ENCODE peak calls at places on chromosomes 6 and 20, in eight cellular contexts. S is GM23248, I is endodermal cell, C is left ventricle myocardium inferior, M is adrenal gland, V is transverse colon, O is A673, R is astrocyte. H is an unnamed sample.

GRCh38 chr20:17381701-17382100 is 149.5 kb downstream of the BFSP1 start:
- DNase-seq in M (no peak), C (no peak), I (no peak), V (no peak), S (peak; percentile 30), O (no peak), R (no peak), H (no peak)

GRCh38 chr6:170314983-170315382 is 8.4 kb downstream of the FAM120B start:
- DNase-seq in C (no peak), R (no peak), S (no peak), O (no peak), I (no peak), V (no peak), M (no peak), H (no peak)

GRCh38 chr6:113057567-113058053 is 710.5 kb downstream of the RFPL4B start:
- DNase-seq in S (no peak), I (no peak), C (no peak), O (no peak), M (no peak), V (no peak), R (peak; percentile 12), H (no peak)

GRCh38 chr6:99602519-99603420 is 3.9 kb upstream of the PRDM13 start:
- DNase-seq in O (no peak), S (no peak), V (no peak), R (no peak), C (no peak), I (peak; percentile 79), M (no peak), H (no peak)

GRCh38 chr6:26400626-26401025 is 1.4 kb upstream of the BTN3A1 start:
- DNase-seq in C (no peak), M (no peak), O (no peak), I (no peak), R (no peak), V (no peak), S (no peak), H (no peak)

GRCh38 chr20:51491393-51491792 is 51.1 kb downstream of the NFATC2 start:
- DNase-seq in I (no peak), O (no peak), M (no peak), V (no peak), C (no peak), R (no peak), S (no peak), H (no peak)

GRCh38 chr6:84340422-84340821 is 113.0 kb upstream of the CEP162 start:
- DNase-seq in V (no peak), R (no peak), S (no peak), O (no peak), I (no peak), C (no peak), M (no peak), H (no peak)

GRCh38 chr6:30211899-30212298 is 1.3 kb downstream of the TRIM26 start:
- DNase-seq in V (no peak), O (no peak), I (no peak), R (no peak), S (no peak), C (no peak), M (no peak), H (no peak)

GRCh38 chr6:22411408-22412105 is 114.7 kb upstream of the PRL start:
- DNase-seq in I (no peak), V (no peak), S (peak; percentile 6), R (peak; percentile 76), O (no peak), M (no peak), C (no peak), H (no peak)

GRCh38 chr6:56756219-56756789 is 113.6 kb upstream of the DST start:
- DNase-seq in S (peak; percentile 54), M (no peak), V (peak; percentile 29), C (no peak), R (no peak), O (no peak), I (no peak), H (no peak)

GRCh38 chr20:37071481-37071911 is 24.3 kb downstream of the RBL1 start:
- DNase-seq in M (no peak), C (no peak), S (peak; percentile 53), R (peak; percentile 53), V (no peak), I (no peak), O (no peak), H (no peak)

GRCh38 chr6:49072146-49072545 is 390.9 kb downstream of the MMUT start:
- DNase-seq in M (no peak), O (peak; percentile 66), I (no peak), R (no peak), C (no peak), S (no peak), V (no peak), H (no peak)
- H3K4me3 ChIP-seq in M (no peak overlapping the region), O (no peak overlapping the region), I (no peak overlapping the region), R (no peak overlapping the region), C (no peak overlapping the region), S (no peak overlapping the region), V (no peak overlapping the region), H (no peak overlapping the region)

GRCh38 chr20:38579219-38579618 is 1.8 kb upstream of the ADIG start:
- DNase-seq in C (peak; percentile 53), I (no peak), V (no peak), S (no peak), O (no peak), M (no peak), R (no peak), H (no peak)
- H3K27ac ChIP-seq in C (peak overlapping the region; percentile 59), I (no peak overlapping the region), V (no peak overlapping the region), S (no peak overlapping the region), O (no peak overlapping the region), M (no peak overlapping the region), R (no peak overlapping the region), H (no peak overlapping the region)

GRCh38 chr6:21228411-21228810 is 365.1 kb upstream of the SOX4 start:
- DNase-seq in S (peak; percentile 76), I (no peak), C (no peak), V (no peak), M (no peak), O (no peak), R (peak; percentile 27), H (no peak)
- H3K4me3 ChIP-seq in S (no peak overlapping the region), I (no peak overlapping the region), C (no peak overlapping the region), V (no peak overlapping the region), M (no peak overlapping the region), O (no peak overlapping the region), R (no peak overlapping the region), H (no peak overlapping the region)

GRCh38 chr6:89819336-89820130 is at the start of gene MDN1:
- DNase-seq in M (peak; percentile 94), I (peak; percentile 95), C (peak; percentile 89), R (peak; percentile 91), S (peak; percentile 99), O (peak; percentile 98), V (peak; percentile 93), H (peak; percentile 92)

GRCh38 chr6:89817481-89817880 is 2.1 kb downstream of the MDN1 start:
- DNase-seq in S (no peak), O (no peak), R (no peak), M (no peak), V (no peak), I (peak; percentile 86), C (no peak), H (no peak)

DNA sequence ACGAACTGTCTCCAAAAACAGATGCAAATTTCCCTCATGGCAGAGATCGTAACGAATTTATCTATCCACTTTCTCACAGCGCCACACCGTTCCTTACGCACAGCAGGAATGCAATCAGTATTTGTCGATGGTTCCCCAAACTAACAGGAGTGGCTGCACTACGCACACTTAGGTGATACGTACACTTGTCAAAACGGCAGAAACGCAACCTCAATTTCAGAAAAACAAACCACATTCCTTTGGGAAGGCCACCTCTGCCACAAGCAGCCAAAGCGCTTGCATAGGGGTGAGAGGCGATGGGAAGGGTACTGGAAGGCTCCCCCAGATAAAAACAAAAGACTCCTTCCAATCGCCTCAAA is 638 bp downstream of the MDN1 start:
- DNase-seq in C (no peak), R (peak; percentile 46), V (peak; percentile 23), S (peak; percentile 56), O (peak; percentile 21), I (no peak), M (peak; percentile 36), H (peak; percentile 18)
- H3K27ac ChIP-seq in C (peak overlapping the region; percentile 89), R (peak overlapping the region; percentile 83), V (peak overlapping the region; percentile 96), S (peak overlapping the region; percentile 71), O (peak overlapping the region; percentile 85), I (peak overlapping the region; percentile 76), M (peak overlapping the region; percentile 96), H (peak overlapping the region; percentile 84)

GRCh38 chr6:24127316-24127715 is 1.3 kb downstream of the NRSN1 start:
- DNase-seq in C (no peak), O (no peak), R (no peak), M (no peak), I (no peak), S (no peak), V (no peak), H (no peak)

GRCh38 chr6:24125980-24126379 is at the start of gene NRSN1:
- DNase-seq in O (peak; percentile 62), I (peak; percentile 93), M (no peak), R (no peak), C (no peak), V (no peak), S (no peak), H (peak; percentile 21)

GRCh38 chr6:24122139-24122538 is 3.9 kb upstream of the NRSN1 start:
- DNase-seq in M (no peak), V (no peak), R (no peak), C (no peak), O (no peak), S (no peak), I (no peak), H (no peak)

GRCh38 chr6:24131751-24132150 is 5.7 kb downstream of the NRSN1 start:
- DNase-seq in I (no peak), R (no peak), V (no peak), M (no peak), O (no peak), S (no peak), C (no peak), H (no peak)

GRCh38 chr6:24126586-24127192 is 674 bp downstream of the NRSN1 start:
- DNase-seq in V (peak; percentile 21), O (peak; percentile 85), C (no peak), R (peak; percentile 38), I (peak; percentile 92), S (peak; percentile 59), M (peak; percentile 42), H (peak; percentile 49)
- H3K4me3 ChIP-seq in V (no peak overlapping the region), O (peak overlapping the region; percentile 23), C (no peak overlapping the region), R (peak overlapping the region; percentile 48), I (peak overlapping the region; percentile 87), S (no peak overlapping the region), M (no peak overlapping the region), H (no peak overlapping the region)

DNA sequence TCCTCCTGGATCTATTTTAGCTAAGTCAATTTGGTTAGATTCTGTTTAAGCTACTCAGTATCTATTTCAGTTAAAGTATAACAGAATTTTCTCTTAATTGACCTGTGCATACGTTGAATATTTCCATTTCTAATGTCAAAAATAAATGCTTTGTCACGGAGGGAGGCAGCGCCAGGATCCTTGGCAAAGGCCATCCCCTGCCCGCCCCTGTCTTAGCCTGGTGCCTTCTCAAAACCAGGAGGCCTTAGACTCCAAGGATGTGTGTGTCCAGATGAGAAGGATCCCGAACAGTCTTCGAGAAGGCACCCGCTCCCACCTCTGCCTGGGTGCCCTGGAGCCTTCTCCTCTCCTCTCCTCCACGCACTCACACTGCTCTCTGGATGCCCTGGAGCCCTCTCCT is 22.4 kb downstream of the TCFL5 start:
- DNase-seq in C (no peak), R (no peak), M (no peak), O (no peak), I (no peak), S (no peak), V (no peak), H (no peak)
- H3K27ac ChIP-seq in C (no peak overlapping the region), R (no peak overlapping the region), M (no peak overlapping the region), O (no peak overlapping the region), I (no peak overlapping the region), S (no peak overlapping the region), V (peak overlapping the region; percentile 77), H (no peak overlapping the region)

H was measured in body of pancreas.